ENCODE peak calls at places on chromosome 1, in ten cellular contexts. K is IMR-90, N is HCT116, L is Peyer's patch, V is stomach, P is A549, Z is heart left ventricle, S is tibial nerve, G is K562, Q is GM12891. X is an unnamed sample.

GRCh38 chr1:56522680-56523079 is 56.7 kb downstream of the PLPP3 start:
- DNase-seq in Q (no peak), N (no peak), Z (no peak), P (no peak), L (no peak), G (no peak), K (no peak), S (no peak), V (no peak), X (no peak)

GRCh38 chr1:246687002-246687401 is 37.2 kb upstream of the SCCPDH start:
- DNase-seq in Q (no peak), G (no peak), P (no peak), Z (no peak), S (no peak), N (no peak), V (no peak), L (no peak), K (no peak), X (no peak)

GRCh38 chr1:39332291-39332690 is 127.8 kb downstream of the MACF1 start:
- DNase-seq in L (no peak), S (no peak), Q (no peak), V (no peak), G (no peak), P (no peak), K (peak), Z (no peak), N (no peak), X (no peak)

GRCh38 chr1:4119516-4120220 is 219.6 kb upstream of the C1orf174 start:
- DNase-seq in Q (no peak), L (no peak), Z (no peak), P (no peak), G (no peak), K (no peak), V (no peak), S (no peak), N (no peak), X (no peak)

GRCh38 chr1:153357076-153357852 is 390 bp upstream of the S100A9 start:
- DNase-seq in Z (peak), K (no peak), P (no peak), S (peak), G (no peak), V (peak), Q (no peak), L (peak), N (no peak), X (no peak)

GRCh38 chr1:245288796-245289195 is 134.0 kb downstream of the KIF26B start:
- DNase-seq in G (no peak), S (no peak), P (no peak), V (no peak), Q (no peak), Z (no peak), N (peak), K (peak), L (no peak), X (no peak)

GRCh38 chr1:23607944-23608343 is 48.6 kb upstream of the ID3 start:
- DNase-seq in S (no peak), V (no peak), L (no peak), K (no peak), N (no peak), P (no peak), G (no peak), Z (no peak), Q (no peak), X (no peak)

GRCh38 chr1:66341446-66342089 is 192.4 kb upstream of the SGIP1 start:
- DNase-seq in Q (no peak), P (no peak), L (no peak), Z (no peak), S (no peak), G (no peak), N (no peak), V (no peak), K (no peak), X (no peak)

GRCh38 chr1:174982971-174983689 is 16.6 kb upstream of the CACYBP start:
- DNase-seq in N (peak), V (no peak), G (peak), P (peak), L (no peak), K (peak), Q (no peak), S (peak), Z (no peak), X (no peak)

GRCh38 chr1:217889401-217889800 is 258.3 kb downstream of the SPATA17 start:
- DNase-seq in G (no peak), P (peak), L (no peak), S (no peak), K (peak), V (no peak), Q (no peak), Z (no peak), N (no peak), X (no peak)

GRCh38 chr1:118912574-118912973 is 75.6 kb downstream of the TBX15 start:
- DNase-seq in N (no peak), V (no peak), Z (no peak), L (no peak), Q (no peak), K (no peak), G (no peak), S (no peak), P (no peak), X (no peak)
- TF ChIP-seq POLR2A in N (no peak), V (no peak), Z (no peak), L (no peak), Q (no peak), K (no peak), G (no peak), S (no peak), P (no peak), X (no peak)

GRCh38 chr1:15409400-15410222 is at the start of gene EFHD2:
- DNase-seq in N (no peak), S (peak), Z (peak), P (peak), L (peak), V (peak), Q (peak), G (peak), K (peak), X (peak)
- TF ChIP-seq POLR2A in N (peak), S (peak), Z (peak), P (peak), L (peak), V (no peak), Q (peak), G (peak), K (peak), X (peak)

GRCh38 chr1:224897501-224897900 is 32.0 kb upstream of the DNAH14 start:
- DNase-seq in K (no peak), V (no peak), P (no peak), S (no peak), G (no peak), Q (no peak), Z (no peak), N (no peak), L (no peak), X (no peak)
- TF ChIP-seq POLR2A in K (no peak), V (no peak), P (no peak), S (no peak), G (no peak), Q (no peak), Z (no peak), N (no peak), L (no peak), X (no peak)

GRCh38 chr1:181036107-181036843 is 2.5 kb downstream of the MR1 start:
- DNase-seq in S (no peak), Z (no peak), L (no peak), K (no peak), Q (no peak), N (no peak), P (no peak), G (no peak), V (no peak), X (no peak)

GRCh38 chr1:181038399-181038873 is 4.7 kb downstream of the MR1 start:
- DNase-seq in K (peak), L (peak), Z (peak), G (peak), Q (no peak), N (peak), P (peak), S (peak), V (peak), X (peak)

GRCh38 chr1:181033128-181033798 is 520 bp upstream of the MR1 start:
- DNase-seq in Z (peak), S (peak), Q (no peak), K (peak), G (no peak), V (no peak), N (peak), P (peak), L (peak), X (no peak)

GRCh38 chr1:181028241-181029014 is 5.4 kb upstream of the MR1 start:
- DNase-seq in K (peak), N (no peak), Z (no peak), S (no peak), G (no peak), P (no peak), V (no peak), Q (no peak), L (no peak), X (no peak)

GRCh38 chr1:181033799-181034391 is at the start of gene MR1:
- DNase-seq in V (no peak), Z (no peak), P (peak), N (peak), Q (peak), S (peak), L (peak), K (peak), G (peak), X (peak)
- TF ChIP-seq POLR2A in V (no peak), Z (no peak), P (no peak), N (no peak), Q (peak), S (peak), L (no peak), K (no peak), G (peak), X (peak)

DNA sequence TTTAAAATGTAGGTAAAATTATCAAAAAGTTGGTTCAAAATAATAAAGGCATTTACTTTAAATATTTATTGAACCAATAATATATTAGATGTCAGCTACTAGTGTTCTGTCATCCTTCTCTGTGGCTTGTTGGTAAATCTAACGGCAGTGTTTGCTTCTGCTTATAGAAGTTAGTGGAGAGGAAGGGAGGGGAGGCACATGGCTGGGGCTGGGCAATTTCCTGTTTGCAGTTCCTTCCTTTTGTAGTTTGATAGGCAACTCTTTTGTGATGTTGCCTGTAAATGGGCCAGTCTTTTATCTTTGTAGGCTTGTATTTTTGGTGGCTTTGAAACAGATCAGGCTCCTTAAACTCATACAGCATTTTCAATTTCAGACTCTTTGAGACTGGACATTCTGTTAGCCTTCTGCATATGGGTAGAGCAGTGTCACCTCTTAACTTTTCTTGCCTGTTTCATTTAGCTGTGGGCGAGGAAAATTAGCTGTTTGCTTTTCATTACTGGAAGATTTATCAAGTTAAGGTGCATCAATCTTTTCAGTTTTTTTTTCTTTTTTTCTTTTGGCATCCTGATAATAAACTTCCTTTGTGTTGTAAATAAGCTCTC is 48.1 kb downstream of the CDC14A start:
- DNase-seq in K (no peak), Z (peak), L (peak), P (no peak), V (peak), N (no peak), G (no peak), S (peak), Q (no peak), X (no peak)
- TF ChIP-seq POLR2A in K (no peak), Z (no peak), L (no peak), P (no peak), V (no peak), N (no peak), G (no peak), S (no peak), Q (no peak), X (no peak)

DNA sequence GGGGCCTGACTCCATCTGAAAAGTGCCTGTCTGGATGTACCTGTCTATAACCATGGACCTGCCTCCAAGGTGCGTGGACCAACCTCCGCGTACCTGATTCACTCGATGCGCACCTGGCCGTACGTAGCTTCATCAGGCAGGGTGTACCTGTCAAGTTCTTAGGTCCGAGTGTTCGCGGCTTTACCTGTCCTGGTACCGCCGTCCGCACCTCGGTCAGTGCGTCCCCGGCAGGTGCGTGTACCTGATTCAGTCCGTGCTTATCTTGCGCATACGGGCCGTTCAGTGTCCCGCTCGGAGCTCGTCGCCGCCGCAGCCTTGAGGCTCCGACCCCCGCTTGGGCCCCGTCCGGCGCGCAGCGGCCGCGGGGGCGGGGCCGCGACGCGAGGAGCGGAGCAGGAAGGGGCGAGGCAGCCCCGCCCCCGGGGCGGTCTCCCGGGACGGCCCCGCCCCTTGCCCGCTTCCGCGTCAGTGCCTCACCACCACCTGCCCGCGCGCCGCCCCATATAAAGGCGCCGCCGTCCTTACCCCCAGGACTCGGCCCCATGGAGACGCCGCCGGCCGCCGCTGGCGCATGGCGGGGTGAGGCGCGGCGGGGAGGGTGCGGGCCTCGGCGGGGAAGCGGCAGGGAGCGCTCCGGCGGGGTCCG is at the start of gene ZC3H12A:
- DNase-seq in L (peak), Z (peak), S (peak), Q (peak), G (peak), N (peak), K (peak), P (peak), V (peak), X (peak)
- TF ChIP-seq POLR2A in L (peak), Z (peak), S (peak), Q (peak), G (peak), N (peak), K (peak), P (peak), V (no peak), X (peak)

GRCh38 chr1:52925571-52926005 is 1.5 kb upstream of the SCP2 start:
- DNase-seq in P (no peak), L (no peak), Q (no peak), G (no peak), K (no peak), Z (peak), N (no peak), V (no peak), S (no peak), X (no peak)
- TF ChIP-seq POLR2A in P (no peak), L (no peak), Q (no peak), G (no peak), K (no peak), Z (no peak), N (no peak), V (no peak), S (no peak), X (no peak)

DNA sequence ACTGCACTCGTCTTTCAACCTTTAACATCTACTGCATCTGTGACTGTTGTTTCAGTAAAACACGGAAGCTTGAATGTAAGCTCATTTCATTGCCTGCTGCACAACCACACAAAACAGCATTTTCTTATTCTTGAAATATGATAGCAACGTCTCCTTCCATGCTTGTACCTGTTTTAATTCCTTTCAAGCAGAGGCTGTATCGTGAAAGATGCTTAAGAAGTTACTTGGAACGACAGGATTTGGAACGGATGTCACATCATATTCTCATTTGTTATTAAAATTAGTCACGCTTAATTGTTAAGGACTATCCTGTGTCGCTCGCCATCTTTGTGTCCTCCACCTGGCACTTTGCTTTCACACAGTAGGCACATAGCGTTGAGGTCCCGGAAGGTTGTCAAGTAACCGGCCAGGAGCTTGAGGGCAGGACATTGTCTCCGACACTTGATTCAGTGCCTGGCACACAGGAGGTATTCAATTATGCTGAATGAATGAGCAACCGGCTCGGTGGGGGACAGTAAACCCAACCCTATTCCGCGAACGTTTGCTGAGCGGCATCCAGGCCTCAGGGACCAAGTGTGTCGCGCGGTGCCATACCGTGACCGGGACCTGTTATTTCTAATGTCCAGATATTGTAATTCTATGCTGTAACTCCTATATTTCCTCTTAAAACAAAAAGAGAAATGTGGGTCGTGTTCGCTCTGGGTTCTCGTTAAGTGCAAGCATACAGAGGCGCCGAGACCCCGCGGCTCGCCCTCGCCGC is 500 bp upstream of the SH3GLB1 start:
- DNase-seq in K (no peak), L (peak), V (no peak), P (no peak), G (no peak), Z (no peak), Q (peak), S (peak), N (no peak), X (no peak)
- TF ChIP-seq POLR2A in K (no peak), L (no peak), V (no peak), P (no peak), G (no peak), Z (no peak), Q (peak), S (no peak), N (no peak), X (no peak)

DNA sequence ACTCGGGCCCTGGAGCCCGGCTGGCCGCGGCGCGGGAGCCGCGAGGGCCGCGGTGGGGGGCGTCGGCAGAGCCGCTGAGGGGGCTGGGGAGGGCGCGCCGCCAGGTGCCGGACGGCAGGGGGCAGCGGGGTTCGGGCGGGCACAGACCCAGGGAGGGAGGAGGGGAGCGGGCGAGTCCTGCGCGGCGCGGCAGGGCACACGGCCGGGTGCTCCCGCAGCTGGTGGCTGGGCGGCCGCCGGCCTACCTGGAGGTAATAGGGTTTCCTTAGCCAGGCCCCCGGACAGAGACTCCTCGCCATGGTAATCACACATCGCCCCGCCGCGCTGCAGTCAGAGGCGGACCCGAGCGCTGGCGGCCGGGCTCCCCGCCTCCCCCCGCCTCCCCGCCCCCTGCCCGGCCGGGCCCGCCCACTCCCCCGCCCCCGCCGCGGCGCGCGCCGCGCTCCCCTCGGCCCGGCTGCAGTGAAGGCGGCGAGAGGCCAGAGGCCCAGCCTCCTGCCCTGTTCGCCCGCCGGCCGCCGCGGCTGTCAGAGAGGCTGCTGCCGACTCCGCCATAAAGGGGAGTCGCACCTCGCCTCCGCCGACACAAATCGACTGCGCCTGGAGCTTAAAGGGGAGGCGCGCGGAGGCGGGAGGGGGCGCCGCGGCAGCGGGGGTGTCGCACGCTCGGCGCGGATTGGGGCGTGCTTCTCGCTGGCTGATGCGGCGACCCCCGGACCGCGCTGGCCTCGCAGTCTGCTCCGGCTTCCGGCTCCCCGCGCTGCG is at the start of gene DIPK1A:
- DNase-seq in K (peak), P (peak), V (peak), N (peak), L (peak), G (peak), Q (peak), S (peak), Z (peak), X (peak)
- TF ChIP-seq POLR2A in K (peak), P (peak), V (no peak), N (no peak), L (peak), G (peak), Q (no peak), S (peak), Z (no peak), X (peak)

X was measured in H54.